ENCODE peak calls at places on chromosome 17, in nine cellular contexts. N, U, A, Q, B, M, Z, G and R are unnamed samples.

GRCh38 chr17:48100591-48101011 is 677 bp downstream of the CBX1 start:
- DNase-seq in N (peak), U (no peak), A (no peak), Q (peak), B (no peak), M (peak), Z (peak), G (peak), R (no peak)

GRCh38 chr17:80789356-80789902 is 202.2 kb upstream of the CHMP6 start:
- DNase-seq in N (no peak), U (no peak), A (peak), Q (no peak), B (no peak), M (peak), Z (no peak), G (peak), R (no peak)

GRCh38 chr17:48441231-48441711 is 11.3 kb upstream of the SKAP1 start:
- DNase-seq in N (no peak), U (no peak), A (no peak), Q (no peak), B (no peak), M (no peak), Z (no peak), G (no peak), R (no peak)

GRCh38 chr17:31488982-31489294 is 97.5 kb downstream of the RAB11FIP4 start:
- DNase-seq in N (no peak), U (no peak), A (no peak), Q (no peak), B (no peak), M (no peak), Z (no peak), G (no peak), R (no peak)

GRCh38 chr17:72119963-72120877 is 600 bp upstream of the SOX9 start:
- DNase-seq in N (no peak), U (no peak), A (peak), Q (no peak), B (no peak), M (peak), Z (no peak), G (peak), R (peak)

GRCh38 chr17:64492481-64493109 is 4.3 kb downstream of the POLG2 start:
- DNase-seq in N (peak), U (no peak), A (no peak), Q (no peak), B (no peak), M (no peak), Z (no peak), G (no peak), R (no peak)

GRCh38 chr17:80882323-80882722 is 109.3 kb upstream of the CHMP6 start:
- DNase-seq in N (no peak), U (no peak), A (no peak), Q (peak), B (no peak), M (no peak), Z (no peak), G (no peak), R (no peak)

GRCh38 chr17:34275881-34276280 is 5.9 kb downstream of the CCL7 start:
- DNase-seq in N (no peak), U (no peak), A (no peak), Q (no peak), B (no peak), M (no peak), Z (no peak), G (no peak), R (no peak)

GRCh38 chr17:28544402-28545140 is 7.9 kb downstream of the UNC119 start:
- DNase-seq in N (no peak), U (no peak), A (no peak), Q (no peak), B (no peak), M (no peak), Z (no peak), G (no peak), R (no peak)

GRCh38 chr17:4509402-4509801 is 10.7 kb downstream of the SPNS2 start:
- DNase-seq in N (no peak), U (no peak), A (no peak), Q (no peak), B (peak), M (no peak), Z (no peak), G (no peak), R (no peak)

GRCh38 chr17:31495049-31495885 is 103.8 kb downstream of the RAB11FIP4 start:
- DNase-seq in N (peak), U (no peak), A (no peak), Q (no peak), B (no peak), M (no peak), Z (no peak), G (no peak), R (peak)

GRCh38 chr17:46002311-46002972 is 3.4 kb downstream of the STH start:
- DNase-seq in N (peak), U (peak), A (peak), Q (peak), B (peak), M (peak), Z (peak), G (peak), R (no peak)

GRCh38 chr17:40362696-40363479 is 1.6 kb downstream of the GJD3 start:
- DNase-seq in N (peak), U (peak), A (peak), Q (no peak), B (peak), M (peak), Z (peak), G (no peak), R (no peak)

GRCh38 chr17:58789160-58789559 is 33.5 kb downstream of the PPM1E start:
- DNase-seq in N (no peak), U (no peak), A (no peak), Q (no peak), B (no peak), M (no peak), Z (no peak), G (no peak), R (no peak)

GRCh38 chr17:31598921-31599571 is 207.6 kb downstream of the RAB11FIP4 start:
- DNase-seq in N (no peak), U (no peak), A (no peak), Q (no peak), B (no peak), M (no peak), Z (no peak), G (no peak), R (no peak)

GRCh38 chr17:79925242-79925957 is 86.2 kb upstream of the CBX4 start:
- DNase-seq in N (no peak), U (no peak), A (no peak), Q (no peak), B (no peak), M (peak), Z (no peak), G (peak), R (no peak)